ENCODE peak calls at places on chromosomes 4 and X, in six cellular contexts. Y, V, D, X, L and Z are unnamed samples.

GRCh38 chrX:68358679-68359078 is 74.6 kb downstream of the OPHN1 start:
- DNase-seq in L (no peak), D (no peak), X (no peak), V (no peak), Y (no peak), Z (no peak)

GRCh38 chr4:170990989-170991589 is 822.1 kb upstream of the GALNTL6 start:
- DNase-seq in L (peak; percentile 17), Y (no peak), V (no peak), D (no peak), X (no peak), Z (no peak)

GRCh38 chr4:48454591-48454990 is 28.6 kb upstream of the SLC10A4 start:
- DNase-seq in D (no peak), V (no peak), L (no peak), X (no peak), Y (no peak), Z (no peak)

GRCh38 chrX:132023117-132023895 is at the start of gene STK26:
- DNase-seq in L (peak; percentile 77), V (peak; percentile 82), X (peak; percentile 84), Y (peak; percentile 62), D (peak; percentile 50), Z (peak; percentile 73)

GRCh38 chr4:68410149-68410548 is 37.1 kb upstream of the TMPRSS11E start:
- DNase-seq in L (no peak), D (no peak), X (no peak), Y (no peak), V (no peak), Z (no peak)

GRCh38 chr4:16083217-16084191 is at the start of gene PROM1:
- DNase-seq in D (no peak), L (peak; percentile 81), V (no peak), X (peak; percentile 60), Y (no peak), Z (no peak)

GRCh38 chr4:24763631-24764302 is 31.6 kb upstream of the SOD3 start:
- DNase-seq in L (no peak), D (no peak), X (no peak), Y (peak; percentile 68), V (no peak), Z (no peak)

GRCh38 chrX:143017272-143017671 is 8.5 kb upstream of the SPANXN4 start:
- DNase-seq in D (no peak), V (no peak), X (no peak), Y (no peak), L (no peak), Z (no peak)

GRCh38 chr4:116480486-116480990 is 604.8 kb downstream of the TRAM1L1 start:
- DNase-seq in D (no peak), L (no peak), X (no peak), Y (no peak), V (no peak), Z (no peak)

GRCh38 chr4:101290651-101291050 is 56.7 kb downstream of the PPP3CA start:
- DNase-seq in V (no peak), L (no peak), D (no peak), Y (no peak), X (no peak), Z (no peak)

GRCh38 chr4:167248271-167248670 is 14.0 kb upstream of the SPOCK3 start:
- DNase-seq in X (no peak), Y (no peak), V (no peak), L (no peak), D (no peak), Z (no peak)

GRCh38 chr4:3821580-3822229 is 55.5 kb downstream of the ADRA2C start:
- DNase-seq in L (no peak), D (no peak), X (no peak), V (no peak), Y (no peak), Z (no peak)

GRCh38 chrX:19707472-19707871 is 179.9 kb downstream of the SH3KBP1 start:
- DNase-seq in X (no peak), Y (no peak), L (peak; percentile 17), V (no peak), D (no peak), Z (no peak)

GRCh38 chr4:140150886-140151699 is 2.9 kb downstream of the MAML3 start:
- DNase-seq in V (peak; percentile 96), Y (peak; percentile 96), L (peak; percentile 84), D (peak; percentile 96), X (peak; percentile 87), Z (peak; percentile 92)

GRCh38 chr4:76199664-76200211 is 13.9 kb downstream of the SCARB2 start:
- DNase-seq in X (peak; percentile 81), V (no peak), D (peak; percentile 59), L (no peak), Y (no peak), Z (no peak)

GRCh38 chr4:40241936-40242590 is 45.2 kb downstream of the RHOH start:
- DNase-seq in L (no peak), X (no peak), Y (no peak), V (no peak), D (no peak), Z (no peak)

GRCh38 chrX:134476284-134476683 is 16.3 kb downstream of the HPRT1 start:
- DNase-seq in Y (no peak), V (no peak), X (no peak), D (no peak), L (no peak), Z (no peak)

GRCh38 chr4:37890501-37891220 is at the start of gene TBC1D1:
- DNase-seq in X (peak; percentile 81), V (peak; percentile 93), L (peak; percentile 69), Y (peak; percentile 74), D (no peak), Z (peak; percentile 66)

GRCh38 chr4:38367642-38368189 is 296.3 kb upstream of the KLF3 start:
- DNase-seq in D (no peak), X (no peak), V (no peak), L (no peak), Y (no peak), Z (no peak)

GRCh38 chr4:173782660-173783059 is 252.6 kb upstream of the HAND2 start:
- DNase-seq in D (no peak), L (no peak), V (no peak), Y (no peak), X (no peak), Z (no peak)

GRCh38 chrX:149151805-149152757 is 353.0 kb downstream of the IDS start:
- DNase-seq in D (no peak), X (no peak), Y (no peak), V (no peak), L (no peak), Z (no peak)

GRCh38 chrX:134849390-134849789 is 141.4 kb upstream of the SMIM10 start:
- DNase-seq in D (no peak), Y (no peak), L (no peak), V (no peak), X (no peak), Z (no peak)

DNA sequence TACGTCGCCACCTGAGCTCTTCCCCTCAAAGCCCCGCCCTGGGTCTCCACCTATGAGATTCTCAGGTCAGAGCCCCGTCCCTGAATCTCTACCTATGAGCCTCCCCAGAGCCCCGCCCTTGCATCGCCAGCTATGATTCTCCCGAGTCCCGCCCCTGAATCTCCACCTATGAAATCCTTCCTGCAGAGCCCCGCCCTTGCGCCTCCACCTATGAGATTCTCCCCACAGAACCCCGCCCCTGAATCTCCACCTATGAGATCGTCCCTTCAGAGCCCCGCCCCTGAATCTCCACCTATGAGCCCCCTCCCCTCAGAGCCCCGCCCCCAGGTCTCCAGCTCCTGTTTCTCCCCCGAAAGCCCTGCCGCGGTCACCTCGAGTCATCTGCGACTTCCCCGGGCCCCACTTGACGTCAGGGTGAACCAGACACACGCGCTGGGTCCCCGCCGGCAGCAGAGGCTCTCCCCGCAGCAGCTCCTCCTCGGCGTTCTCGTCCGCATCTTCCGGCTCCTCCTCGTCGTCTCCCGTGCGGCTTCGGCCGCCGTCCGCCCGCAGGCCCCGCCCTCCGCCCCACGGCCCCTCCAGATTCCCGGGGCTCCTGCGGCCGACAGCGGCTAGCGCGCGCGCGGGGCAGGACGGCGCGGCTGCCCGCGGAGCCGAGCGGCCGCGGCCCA is 393 bp downstream of the GTPBP6 start:
- DNase-seq in Y (peak; percentile 99), D (peak; percentile 98), V (peak; percentile 99), X (peak; percentile 99), L (peak; percentile 88), Z (peak; percentile 100)
- TF ChIP-seq POLR2AphosphoS5 in Y (peak; percentile 10), D (no peak), V (no peak), X (no peak), L (peak; percentile 80), Z (peak; percentile 7)

GRCh38 chr4:157804986-157805385 is 367.8 kb downstream of the GASK1B start:
- DNase-seq in L (no peak), Y (no peak), V (no peak), D (peak; percentile 19), X (no peak), Z (no peak)
- TF ChIP-seq CTCF in L (peak; percentile 47), Y (peak; percentile 33), V (peak; percentile 35), D (peak; percentile 18), X (peak; percentile 25), Z (no peak)

DNA sequence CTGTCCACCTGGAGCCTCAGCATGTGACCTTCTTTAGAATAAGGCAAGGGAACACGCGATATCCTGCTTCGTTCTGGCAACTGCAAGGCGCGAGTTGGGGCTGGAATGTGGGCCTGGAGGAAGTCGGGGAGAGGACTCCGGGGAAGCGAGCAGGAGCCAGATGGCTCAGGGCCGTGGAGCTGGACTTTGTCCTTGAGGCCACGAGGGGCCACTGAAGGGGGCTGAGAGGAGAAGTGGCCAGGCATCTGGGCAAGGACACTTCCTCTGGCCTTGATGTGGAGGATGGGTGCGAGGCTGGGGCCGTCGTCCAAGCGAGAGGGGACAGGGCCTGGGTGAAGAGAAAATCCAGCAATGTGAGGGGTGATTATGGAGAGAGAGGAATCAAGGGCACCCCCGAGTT is 12.2 kb upstream of the DUSP9 start:
- DNase-seq in D (no peak), L (peak; percentile 12), X (no peak), Y (no peak), V (peak; percentile 55), Z (no peak)
- H3K4me1 ChIP-seq in D (no peaks in the 10 kb centered on the region), L (peaks cover 21% of the 10 kb centered on the region), X (no peaks in the 10 kb centered on the region), Y (no peaks in the 10 kb centered on the region), V (no peaks in the 10 kb centered on the region), Z (no peaks in the 10 kb centered on the region)

GRCh38 chr4:114924311-114924710 is 189.1 kb downstream of the NDST4 start:
- DNase-seq in V (no peak), D (no peak), L (no peak), X (no peak), Y (no peak), Z (no peak)
- TF ChIP-seq POLR2AphosphoS5 in V (no peak), D (no peak), L (no peak), X (no peak), Y (no peak), Z (no peak)

GRCh38 chr4:51960486-51960885 is 59.7 kb downstream of the LRRC66 start:
- DNase-seq in L (no peak), Y (no peak), X (peak; percentile 22), D (no peak), V (no peak), Z (no peak)

GRCh38 chr4:51963871-51964513 is 56.2 kb downstream of the LRRC66 start:
- DNase-seq in Y (no peak), X (no peak), D (no peak), L (no peak), V (no peak), Z (no peak)

GRCh38 chr4:51958199-51958968 is 61.8 kb downstream of the LRRC66 start:
- DNase-seq in L (no peak), Y (no peak), V (no peak), X (no peak), D (no peak), Z (no peak)
- TF ChIP-seq CTCF in L (no peak), Y (no peak), V (no peak), X (no peak), D (no peak), Z (no peak)